ENCODE peak calls at places on chromosomes 6 and 20, in five cellular contexts. O is A549, C is GM12878, Q is K562, W is SK-N-SH. K is an unnamed sample.

GRCh38 chr6:140228491-140228890 is 854.0 kb upstream of the CITED2 start:
- DNase-seq in O (no peak), C (no peak), Q (no peak), W (no peak), K (no peak)

GRCh38 chr6:135182120-135182992 is 1.2 kb downstream of the MYB start:
- DNase-seq in O (peak; percentile 4), Q (peak; percentile 46), C (no peak), W (peak; percentile 63), K (no peak)

GRCh38 chr6:139981810-139982550 is 607.5 kb upstream of the CITED2 start:
- DNase-seq in O (peak; percentile 71), C (no peak), W (no peak), Q (no peak), K (peak; percentile 80)

GRCh38 chr6:31011153-31011552 is 879 bp downstream of the MUC22 start:
- DNase-seq in C (no peak), W (no peak), Q (no peak), O (no peak), K (no peak)

GRCh38 chr6:38501931-38502330 is 137.8 kb downstream of the BTBD9 start:
- DNase-seq in Q (no peak), C (no peak), O (no peak), W (no peak), K (no peak)

GRCh38 chr20:64106981-64107735 is at the start of gene NPBWR2:
- DNase-seq in C (no peak), Q (peak; percentile 55), W (no peak), O (no peak), K (no peak)

GRCh38 chr6:155883741-155884140 is 428.1 kb upstream of the NOX3 start:
- DNase-seq in W (no peak), Q (no peak), O (no peak), C (no peak), K (peak; percentile 76)

GRCh38 chr20:46151936-46152335 is 33.8 kb downstream of the CD40 start:
- DNase-seq in O (peak; percentile 14), W (peak; percentile 67), Q (peak; percentile 81), C (no peak), K (no peak)

GRCh38 chr6:33784787-33785186 is 4.1 kb downstream of the LEMD2 start:
- DNase-seq in Q (no peak), W (no peak), O (no peak), C (no peak), K (no peak)

GRCh38 chr6:16684195-16684689 is 77.0 kb downstream of the ATXN1 start:
- DNase-seq in Q (no peak), C (no peak), W (no peak), O (peak; percentile 31), K (no peak)

GRCh38 chr20:54570561-54570960 is 95.2 kb downstream of the DOK5 start:
- DNase-seq in C (no peak), Q (no peak), W (no peak), O (no peak), K (no peak)

GRCh38 chr6:133456934-133457333 is 215.8 kb downstream of the EYA4 start:
- DNase-seq in C (no peak), W (no peak), O (no peak), Q (no peak), K (no peak)

GRCh38 chr20:61765871-61766654 is 299.6 kb downstream of the TAF4 start:
- DNase-seq in O (no peak), Q (peak; percentile 77), W (peak; percentile 64), C (no peak), K (no peak)

GRCh38 chr20:55269913-55270312 is 735.4 kb downstream of the CBLN4 start:
- DNase-seq in C (no peak), Q (no peak), W (no peak), O (no peak), K (no peak)

GRCh38 chr6:5762561-5762968 is 244.2 kb downstream of the NRN1 start:
- DNase-seq in O (no peak), Q (no peak), C (no peak), W (no peak), K (no peak)

GRCh38 chr6:2959909-2960719 is 11.3 kb downstream of the SERPINB6 start:
- DNase-seq in Q (no peak), O (peak; percentile 38), C (no peak), W (no peak), K (peak; percentile 90)

GRCh38 chr6:133546098-133546497 is 304.9 kb downstream of the EYA4 start:
- DNase-seq in W (no peak), O (no peak), C (no peak), Q (no peak), K (peak; percentile 97)

GRCh38 chr6:85364354-85364753 is 85.5 kb upstream of the NT5E start:
- DNase-seq in C (no peak), Q (no peak), W (no peak), O (peak; percentile 36), K (peak; percentile 85)

GRCh38 chr20:56247954-56248782 is at the start of gene MC3R:
- DNase-seq in O (peak; percentile 63), C (no peak), Q (peak; percentile 52), W (peak; percentile 52), K (peak; percentile 30)

GRCh38 chr6:29016559-29017427 is 11.7 kb upstream of the ZNF311 start:
- DNase-seq in W (peak; percentile 72), C (peak; percentile 56), O (peak; percentile 83), Q (peak; percentile 76), K (peak; percentile 76)

GRCh38 chr6:32113386-32114352 is 4.5 kb upstream of the TNXB start:
- DNase-seq in W (peak; percentile 53), O (peak; percentile 73), Q (peak; percentile 73), C (no peak), K (peak; percentile 94)

GRCh38 chr20:45020236-45020886 is 54.0 kb downstream of the STK4 start:
- DNase-seq in W (no peak), C (no peak), Q (no peak), O (no peak), K (peak; percentile 33)

GRCh38 chr6:150711584-150712501 is 112.2 kb downstream of the PLEKHG1 start:
- DNase-seq in C (no peak), O (no peak), W (no peak), Q (no peak), K (no peak)

GRCh38 chr6:143117108-143117507 is 56.4 kb downstream of the AIG1 start:
- DNase-seq in W (no peak), O (no peak), Q (no peak), C (no peak), K (no peak)

GRCh38 chr6:71254323-71254722 is 34.3 kb upstream of the OGFRL1 start:
- DNase-seq in Q (no peak), O (no peak), C (no peak), W (peak; percentile 76), K (no peak)
- TF ChIP-seq RCOR1 in Q (no peak), O (no peak), C (no peak), W (no peak), K (no peak)

GRCh38 chr6:148273962-148274752 is 68.5 kb upstream of the SASH1 start:
- DNase-seq in O (no peak), W (no peak), C (no peak), Q (no peak), K (peak; percentile 33)

GRCh38 chr6:148274809-148275208 is 67.8 kb upstream of the SASH1 start:
- DNase-seq in W (no peak), O (no peak), Q (no peak), C (no peak), K (no peak)

GRCh38 chr6:148269386-148269785 is 73.3 kb upstream of the SASH1 start:
- DNase-seq in C (no peak), Q (no peak), W (no peak), O (no peak), K (no peak)

GRCh38 chr6:148272597-148272996 is 70.0 kb upstream of the SASH1 start:
- DNase-seq in O (no peak), Q (no peak), W (no peak), C (no peak), K (no peak)

GRCh38 chr6:148272084-148272483 is 70.6 kb upstream of the SASH1 start:
- DNase-seq in C (no peak), O (no peak), Q (no peak), W (no peak), K (peak; percentile 99)
- H3K4me2 ChIP-seq in C (no peak overlapping the region), O (no peak overlapping the region), Q (no peak overlapping the region), W (peak overlapping the region; percentile 88), K (peak overlapping the region; percentile 62)

GRCh38 chr6:46010771-46011170 is 4.9 kb downstream of the CLIC5 start:
- DNase-seq in Q (no peak), C (no peak), W (no peak), O (no peak), K (no peak)
- H3K4me1 ChIP-seq in Q (no peaks in the 10 kb centered on the region), C (peaks cover 10% of the 10 kb centered on the region), W (no peaks in the 10 kb centered on the region), O (peaks cover 5% of the 10 kb centered on the region), K (peaks cover 5% of the 10 kb centered on the region)

GRCh38 chr6:12033770-12034169 is 21.7 kb downstream of the HIVEP1 start:
- DNase-seq in O (no peak), W (no peak), C (no peak), Q (no peak), K (peak; percentile 56)

GRCh38 chr6:12037803-12038202 is 25.7 kb downstream of the HIVEP1 start:
- DNase-seq in C (no peak), O (no peak), Q (no peak), W (no peak), K (no peak)

GRCh38 chr6:12034831-12035230 is 22.7 kb downstream of the HIVEP1 start:
- DNase-seq in C (no peak), O (no peak), Q (no peak), W (peak; percentile 18), K (no peak)

GRCh38 chr6:12034349-12034748 is 22.2 kb downstream of the HIVEP1 start:
- DNase-seq in C (no peak), O (no peak), W (no peak), Q (peak; percentile 35), K (no peak)

GRCh38 chr6:12036766-12037165 is 24.7 kb downstream of the HIVEP1 start:
- DNase-seq in O (no peak), C (no peak), Q (no peak), W (no peak), K (no peak)
- TF ChIP-seq RCOR1 in O (no peak), C (no peak), Q (no peak), W (no peak), K (no peak)

GRCh38 chr6:15293674-15294073 is 47.8 kb downstream of the JARID2 start:
- DNase-seq in W (no peak), C (no peak), O (no peak), Q (no peak), K (no peak)

GRCh38 chr6:15297895-15298590 is 52.2 kb downstream of the JARID2 start:
- DNase-seq in O (no peak), W (no peak), Q (no peak), C (no peak), K (no peak)

GRCh38 chr6:15299430-15300131 is 53.7 kb downstream of the JARID2 start:
- DNase-seq in W (no peak), C (peak; percentile 90), Q (peak; percentile 91), O (no peak), K (peak; percentile 46)

GRCh38 chr6:15296735-15297134 is 50.9 kb downstream of the JARID2 start:
- DNase-seq in W (no peak), O (no peak), Q (no peak), C (peak; percentile 83), K (no peak)

GRCh38 chr6:15296249-15296648 is 50.4 kb downstream of the JARID2 start:
- DNase-seq in C (no peak), Q (no peak), O (no peak), W (no peak), K (no peak)
- H3K4me2 ChIP-seq in C (peak overlapping the region; percentile 86), Q (no peak overlapping the region), O (no peak overlapping the region), W (no peak overlapping the region), K (no peak overlapping the region)

K was measured in IMR-90.